ENCODE peak calls at places on chromosomes 13 and 19, in four cellular contexts. One of them, this sample, is unnamed. For H3K4me1, the result is how much of the 10 kb centered on the place peaks cover.

GRCh38 chr19:610071-610800 is 20.6 kb downstream of the HCN2 start:
- DNase-seq in esophagus squamous epithelium: no peak
- DNase-seq in colonic mucosa: no peak
- DNase-seq in A549: no peak
- DNase-seq in this sample: no peak

GRCh38 chr19:54609356-54609791 is 15.9 kb downstream of the LILRA1 start:
- DNase-seq in esophagus squamous epithelium: no peak
- DNase-seq in A549: no peak
- DNase-seq in colonic mucosa: no peak
- DNase-seq in this sample: no peak

GRCh38 chr13:27728271-27728670 is 64.0 kb upstream of the GSX1 start:
- DNase-seq in A549: no peak
- DNase-seq in esophagus squamous epithelium: no peak
- DNase-seq in colonic mucosa: no peak
- DNase-seq in this sample: no peak

GRCh38 chr13:109625156-109625555 is 161.2 kb downstream of the IRS2 start:
- DNase-seq in A549: no peak
- DNase-seq in esophagus squamous epithelium: no peak
- DNase-seq in colonic mucosa: no peak
- DNase-seq in this sample: no peak

GRCh38 chr13:111893607-111894443 is 173.1 kb upstream of the SOX1 start:
- DNase-seq in esophagus squamous epithelium: no peak
- DNase-seq in A549: no peak
- DNase-seq in colonic mucosa: no peak
- DNase-seq in this sample: no peak

GRCh38 chr19:15519433-15519976 is 11.2 kb downstream of the CYP4F22 start:
- DNase-seq in A549: no peak
- DNase-seq in esophagus squamous epithelium: no peak
- DNase-seq in colonic mucosa: no peak
- DNase-seq in this sample: no peak

GRCh38 chr13:111399334-111399733 is 78.9 kb downstream of the TEX29 start:
- DNase-seq in esophagus squamous epithelium: no peak
- DNase-seq in colonic mucosa: no peak
- DNase-seq in A549: no peak
- DNase-seq in this sample: no peak

GRCh38 chr13:100875392-100876043 is 200.9 kb upstream of the TMTC4 start:
- DNase-seq in colonic mucosa: no peak
- DNase-seq in esophagus squamous epithelium: no peak
- DNase-seq in A549: no peak
- DNase-seq in this sample: no peak

GRCh38 chr19:37867831-37868230 is 38.6 kb downstream of the WDR87 start:
- DNase-seq in A549: no peak
- DNase-seq in colonic mucosa: no peak
- DNase-seq in esophagus squamous epithelium: no peak
- DNase-seq in this sample: no peak

GRCh38 chr19:29054886-29055675 is 157.9 kb downstream of the UQCRFS1 start:
- DNase-seq in A549: no peak
- DNase-seq in esophagus squamous epithelium: no peak
- DNase-seq in colonic mucosa: no peak
- DNase-seq in this sample: no peak

GRCh38 chr19:680287-681028 is 4.3 kb downstream of the FSTL3 start:
- DNase-seq in colonic mucosa: peak
- DNase-seq in A549: peak
- DNase-seq in esophagus squamous epithelium: peak
- DNase-seq in this sample: peak

GRCh38 chr13:73368608-73369007 is 309.8 kb downstream of the KLF5 start:
- DNase-seq in colonic mucosa: no peak
- DNase-seq in A549: no peak
- DNase-seq in esophagus squamous epithelium: no peak
- DNase-seq in this sample: peak

GRCh38 chr19:46753420-46754155 is 7.3 kb upstream of the STRN4 start:
- DNase-seq in esophagus squamous epithelium: no peak
- DNase-seq in A549: peak
- DNase-seq in colonic mucosa: peak
- DNase-seq in this sample: peak

DNA sequence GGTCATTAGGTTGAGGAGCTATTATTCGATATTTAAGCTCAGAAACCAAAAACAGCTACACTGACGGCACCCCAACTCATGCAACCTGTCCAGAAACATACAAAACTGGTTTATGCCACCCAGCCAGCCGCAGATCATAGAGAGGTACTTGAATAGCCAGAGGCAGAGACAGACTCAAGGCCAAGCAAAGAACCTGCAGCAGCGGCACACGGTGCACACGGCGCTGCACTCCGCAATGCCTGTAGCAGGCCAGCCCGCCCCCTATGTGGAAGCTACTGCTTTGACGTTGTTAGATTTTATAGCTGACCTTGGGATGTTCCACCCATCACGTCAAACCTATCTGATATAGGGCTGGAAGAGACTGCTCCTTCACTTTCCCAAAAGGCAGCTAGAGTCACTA is 11.9 kb upstream of the DHRS12 start:
- DNase-seq in A549: no peak
- DNase-seq in colonic mucosa: no peak
- DNase-seq in esophagus squamous epithelium: no peak
- DNase-seq in this sample: no peak
- H3K4me1 ChIP-seq in A549: under half
- H3K4me1 ChIP-seq in colonic mucosa: under half
- H3K4me1 ChIP-seq in esophagus squamous epithelium: under half
- H3K4me1 ChIP-seq in this sample: under half

DNA sequence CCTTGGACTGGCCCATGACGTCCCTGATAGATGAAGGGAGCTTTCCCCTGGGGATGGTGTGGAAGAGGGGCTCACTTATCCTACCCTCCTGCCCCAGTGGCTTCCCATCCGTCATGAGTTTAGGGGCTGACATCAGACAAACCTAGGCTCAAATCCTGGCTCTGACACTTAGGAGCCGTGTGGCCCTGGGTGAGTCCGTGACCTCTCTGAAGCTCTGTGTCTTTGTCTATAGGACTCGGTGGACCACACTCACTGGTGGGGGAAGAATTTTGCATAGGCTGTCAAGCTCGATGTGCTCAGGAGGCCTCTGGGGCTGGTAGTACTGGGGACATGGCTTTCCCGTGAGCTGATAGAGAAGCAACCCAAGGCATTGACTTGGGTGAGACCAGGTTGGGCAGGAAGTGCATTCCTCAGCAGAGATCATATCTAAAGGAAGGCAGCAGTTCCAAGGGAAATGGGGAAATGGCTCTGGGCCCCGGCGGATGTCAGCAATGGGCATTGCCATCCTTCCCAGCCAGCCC is 17.4 kb upstream of the AP1M2 start:
- DNase-seq in A549: no peak
- DNase-seq in colonic mucosa: no peak
- DNase-seq in esophagus squamous epithelium: no peak
- DNase-seq in this sample: no peak
- H3K4me3 ChIP-seq in A549: no peak
- H3K4me3 ChIP-seq in colonic mucosa: no peak
- H3K4me3 ChIP-seq in esophagus squamous epithelium: peak
- H3K4me3 ChIP-seq in this sample: no peak

DNA sequence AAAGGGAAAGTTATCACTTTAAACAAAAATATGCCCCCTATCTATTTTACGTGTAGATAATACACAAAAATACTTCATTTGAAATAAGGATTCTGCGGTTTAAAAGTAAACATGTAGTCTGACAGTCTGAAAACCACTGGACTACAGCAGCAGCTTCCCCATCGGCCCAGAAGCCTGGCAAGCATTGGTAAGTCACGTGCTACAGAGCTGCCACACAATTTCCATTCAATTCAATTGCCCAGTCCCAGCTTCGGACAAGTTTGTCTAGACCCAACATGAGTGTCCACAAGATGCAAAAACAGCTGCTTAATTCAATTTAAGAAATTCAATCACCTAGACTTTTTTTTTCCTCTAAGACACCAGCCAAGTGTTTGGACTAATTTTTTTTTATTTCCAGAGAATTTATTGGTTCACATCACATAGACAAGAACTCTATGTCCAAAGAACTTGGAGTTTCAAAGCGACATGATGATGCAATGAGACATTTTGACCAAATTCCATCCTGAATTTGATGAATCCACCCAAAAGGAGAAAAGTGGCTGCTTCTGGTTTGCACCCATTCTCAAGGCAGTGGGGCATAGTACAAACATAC is 458.9 kb downstream of the COG6 start:
- DNase-seq in esophagus squamous epithelium: no peak
- DNase-seq in A549: no peak
- DNase-seq in colonic mucosa: no peak
- DNase-seq in this sample: no peak
- H3K4me1 ChIP-seq in esophagus squamous epithelium: under half
- H3K4me1 ChIP-seq in A549: under half
- H3K4me1 ChIP-seq in colonic mucosa: under half
- H3K4me1 ChIP-seq in this sample: under half

GRCh38 chr19:36256064-36256463 is 41.2 kb downstream of the ZNF146 start:
- DNase-seq in esophagus squamous epithelium: no peak
- DNase-seq in colonic mucosa: no peak
- DNase-seq in A549: no peak
- DNase-seq in this sample: no peak

GRCh38 chr19:36255316-36255715 is 40.4 kb downstream of the ZNF146 start:
- DNase-seq in esophagus squamous epithelium: no peak
- DNase-seq in colonic mucosa: no peak
- DNase-seq in A549: no peak
- DNase-seq in this sample: no peak

GRCh38 chr19:36257512-36257876 is 42.6 kb downstream of the ZNF146 start:
- DNase-seq in colonic mucosa: no peak
- DNase-seq in A549: no peak
- DNase-seq in esophagus squamous epithelium: no peak
- DNase-seq in this sample: no peak

GRCh38 chr19:36258028-36258875 is 43.3 kb downstream of the ZNF146 start:
- DNase-seq in colonic mucosa: no peak
- DNase-seq in A549: no peak
- DNase-seq in esophagus squamous epithelium: no peak
- DNase-seq in this sample: no peak

DNA sequence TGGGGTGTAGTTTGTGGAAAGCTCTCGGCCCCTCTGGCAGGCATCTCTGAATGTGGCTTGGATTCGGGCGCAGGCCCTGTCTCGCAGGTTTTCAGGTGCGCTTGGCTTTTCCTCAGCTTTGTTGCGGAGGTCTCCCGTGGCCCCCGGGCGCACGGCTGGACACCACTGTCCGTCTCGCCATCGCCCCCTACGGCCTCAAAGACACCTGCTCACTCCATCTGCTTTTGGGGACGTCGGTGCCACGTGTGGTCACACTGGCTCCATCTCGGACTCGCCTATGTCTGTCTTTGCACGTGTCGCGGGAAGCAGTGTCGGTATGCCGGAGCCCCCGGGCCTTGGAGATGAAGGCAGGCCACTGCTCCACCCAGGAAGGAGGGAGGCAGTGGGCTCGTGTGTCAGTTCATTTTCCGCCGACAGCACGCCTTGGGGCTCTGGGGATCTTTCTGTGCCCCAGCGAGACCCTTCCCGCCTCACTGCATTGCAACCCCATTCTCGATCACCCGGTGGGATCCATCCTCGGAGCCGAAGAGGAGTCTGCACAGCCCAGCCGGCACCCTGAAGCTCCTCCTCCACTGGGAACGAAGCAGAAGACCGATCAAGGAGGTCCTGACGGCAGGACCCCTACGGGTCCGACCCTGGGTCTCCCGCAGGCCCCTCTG is 42.1 kb downstream of the ZNF146 start:
- DNase-seq in colonic mucosa: no peak
- DNase-seq in A549: no peak
- DNase-seq in esophagus squamous epithelium: no peak
- DNase-seq in this sample: no peak
- H3K4me3 ChIP-seq in colonic mucosa: peak
- H3K4me3 ChIP-seq in A549: no peak
- H3K4me3 ChIP-seq in esophagus squamous epithelium: peak
- H3K4me3 ChIP-seq in this sample: no peak

GRCh38 chr19:2543463-2544442 is 67.8 kb downstream of the GADD45B start:
- DNase-seq in colonic mucosa: peak
- DNase-seq in A549: peak
- DNase-seq in esophagus squamous epithelium: peak
- DNase-seq in this sample: peak
- H3K4me1 ChIP-seq in colonic mucosa: under half
- H3K4me1 ChIP-seq in A549: half or more
- H3K4me1 ChIP-seq in esophagus squamous epithelium: half or more
- H3K4me1 ChIP-seq in this sample: under half

GRCh38 chr19:40193587-40193849 is 2.3 kb downstream of the MAP3K10 start:
- DNase-seq in A549: no peak
- DNase-seq in colonic mucosa: no peak
- DNase-seq in esophagus squamous epithelium: no peak
- DNase-seq in this sample: no peak
- H3K4me3 ChIP-seq in A549: no peak
- H3K4me3 ChIP-seq in colonic mucosa: no peak
- H3K4me3 ChIP-seq in esophagus squamous epithelium: no peak
- H3K4me3 ChIP-seq in this sample: no peak

GRCh38 chr13:113166681-113167080 is 8.2 kb downstream of the PROZ start:
- DNase-seq in colonic mucosa: no peak
- DNase-seq in A549: no peak
- DNase-seq in esophagus squamous epithelium: no peak
- DNase-seq in this sample: no peak

GRCh38 chr13:113164492-113164891 is 6.0 kb downstream of the PROZ start:
- DNase-seq in colonic mucosa: no peak
- DNase-seq in esophagus squamous epithelium: no peak
- DNase-seq in A549: no peak
- DNase-seq in this sample: no peak

GRCh38 chr13:113167575-113167974 is 9.1 kb downstream of the PROZ start:
- DNase-seq in esophagus squamous epithelium: no peak
- DNase-seq in A549: no peak
- DNase-seq in colonic mucosa: no peak
- DNase-seq in this sample: no peak

GRCh38 chr13:113168211-113168610 is 9.8 kb downstream of the PROZ start:
- DNase-seq in esophagus squamous epithelium: no peak
- DNase-seq in A549: no peak
- DNase-seq in colonic mucosa: no peak
- DNase-seq in this sample: no peak

GRCh38 chr13:113166266-113166665 is 7.8 kb downstream of the PROZ start:
- DNase-seq in esophagus squamous epithelium: no peak
- DNase-seq in A549: no peak
- DNase-seq in colonic mucosa: no peak
- DNase-seq in this sample: no peak
- H3K4me1 ChIP-seq in esophagus squamous epithelium: under half
- H3K4me1 ChIP-seq in A549: under half
- H3K4me1 ChIP-seq in colonic mucosa: under half
- H3K4me1 ChIP-seq in this sample: under half

GRCh38 chr19:6767357-6768235 is at the start of gene SH2D3A:
- DNase-seq in esophagus squamous epithelium: peak
- DNase-seq in colonic mucosa: peak
- DNase-seq in A549: peak
- DNase-seq in this sample: peak

GRCh38 chr19:6765738-6766356 is 1.4 kb downstream of the SH2D3A start:
- DNase-seq in esophagus squamous epithelium: no peak
- DNase-seq in A549: no peak
- DNase-seq in colonic mucosa: peak
- DNase-seq in this sample: peak

GRCh38 chr19:6766357-6767080 is 716 bp downstream of the SH2D3A start:
- DNase-seq in A549: no peak
- DNase-seq in colonic mucosa: no peak
- DNase-seq in esophagus squamous epithelium: no peak
- DNase-seq in this sample: peak

GRCh38 chr19:6768236-6768785 is 1.1 kb upstream of the SH2D3A start:
- DNase-seq in A549: no peak
- DNase-seq in colonic mucosa: no peak
- DNase-seq in esophagus squamous epithelium: no peak
- DNase-seq in this sample: no peak

DNA sequence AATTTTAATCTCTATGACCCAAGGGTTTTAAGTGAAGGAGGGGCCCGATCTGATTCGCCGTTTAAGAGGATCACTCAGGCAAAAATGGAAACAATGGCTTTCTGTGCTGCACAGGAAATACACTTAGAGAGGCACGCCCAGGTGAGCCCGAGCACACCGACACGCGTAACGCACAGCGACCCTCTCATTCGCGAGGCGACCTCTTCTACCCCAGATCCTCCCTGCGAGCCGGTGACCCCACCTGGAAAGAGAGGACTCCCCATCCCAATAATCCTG is 216 bp downstream of the SH2D3A start:
- DNase-seq in esophagus squamous epithelium: no peak
- DNase-seq in colonic mucosa: peak
- DNase-seq in A549: no peak
- DNase-seq in this sample: peak
- H3K4me3 ChIP-seq in esophagus squamous epithelium: peak
- H3K4me3 ChIP-seq in colonic mucosa: peak
- H3K4me3 ChIP-seq in A549: peak
- H3K4me3 ChIP-seq in this sample: peak

This sample was measured in small intestine.